ENCODE peak calls at places on chromosomes 6 and 20, in seven cellular contexts. W, Z, F, N, O, C and H are unnamed samples.

GRCh38 chr20:51525241-51526104 is 17.0 kb downstream of the NFATC2 start:
- DNase-seq in C (peak), O (no peak), F (peak), N (peak), Z (no peak), W (no peak), H (no peak)

GRCh38 chr6:91562955-91563354 is 976.1 kb upstream of the MAP3K7 start:
- DNase-seq in Z (no peak), N (no peak), W (no peak), F (no peak), C (no peak), O (no peak), H (no peak)

GRCh38 chr6:6984585-6985366 is 123.0 kb upstream of the RREB1 start:
- DNase-seq in N (no peak), O (no peak), C (no peak), Z (no peak), W (no peak), F (no peak), H (no peak)

GRCh38 chr6:82363368-82364086 is at the start of gene TPBG:
- DNase-seq in F (peak), C (peak), O (peak), N (peak), Z (no peak), W (peak), H (peak)

GRCh38 chr6:109008537-109008950 is 86.1 kb downstream of the SESN1 start:
- DNase-seq in F (no peak), Z (no peak), N (no peak), O (peak), W (no peak), C (no peak), H (peak)

GRCh38 chr6:22071655-22072054 is 225.2 kb downstream of the PRL start:
- DNase-seq in N (no peak), C (peak), O (peak), W (no peak), F (no peak), Z (no peak), H (peak)

GRCh38 chr20:61531553-61532345 is 279.7 kb downstream of the CDH4 start:
- DNase-seq in Z (no peak), C (no peak), O (no peak), F (no peak), N (no peak), W (no peak), H (peak)

GRCh38 chr6:36493859-36494258 is 51.1 kb downstream of the KCTD20 start:
- DNase-seq in F (no peak), W (no peak), C (no peak), O (peak), N (no peak), Z (no peak), H (peak)

GRCh38 chr20:24863356-24863755 is 85.7 kb upstream of the CST7 start:
- DNase-seq in C (no peak), O (peak), N (no peak), F (no peak), Z (no peak), W (peak), H (peak)

GRCh38 chr6:98044791-98045190 is 761.8 kb upstream of the MMS22L start:
- DNase-seq in O (no peak), N (no peak), C (no peak), F (no peak), Z (no peak), W (no peak), H (no peak)

GRCh38 chr6:130760006-130760405 is 67.2 kb upstream of the SMLR1 start:
- DNase-seq in O (peak), C (peak), W (no peak), F (no peak), Z (no peak), N (no peak), H (peak)

GRCh38 chr6:95203153-95203754 is 374.1 kb upstream of the MANEA start:
- DNase-seq in C (peak), O (peak), W (peak), N (peak), F (no peak), Z (no peak), H (peak)

DNA sequence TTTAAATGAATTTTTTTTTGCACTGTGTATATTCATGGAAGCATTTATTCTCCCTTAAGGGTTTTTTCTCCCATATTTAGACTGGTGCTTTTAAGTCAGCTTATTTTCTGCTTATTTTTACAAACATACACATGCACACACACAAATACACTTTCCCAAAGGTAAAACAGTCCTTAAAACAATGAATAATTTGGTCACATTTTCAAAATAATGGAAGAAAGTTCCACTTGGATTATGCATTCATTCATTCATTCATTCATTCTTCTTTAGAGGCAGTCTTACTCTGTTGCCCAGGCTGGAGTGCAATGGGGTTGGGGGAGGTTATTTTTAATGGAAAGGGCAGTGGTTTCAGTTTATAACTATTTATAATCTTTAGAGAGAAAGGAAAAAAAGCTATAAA is 69.8 kb downstream of the STXBP5 start:
- DNase-seq in Z (no peak), W (no peak), F (no peak), O (no peak), N (no peak), C (no peak), H (no peak)
- TF ChIP-seq CTCF in Z (no peak), W (no peak), F (no peak), O (no peak), N (no peak), C (no peak), H (no peak)

DNA sequence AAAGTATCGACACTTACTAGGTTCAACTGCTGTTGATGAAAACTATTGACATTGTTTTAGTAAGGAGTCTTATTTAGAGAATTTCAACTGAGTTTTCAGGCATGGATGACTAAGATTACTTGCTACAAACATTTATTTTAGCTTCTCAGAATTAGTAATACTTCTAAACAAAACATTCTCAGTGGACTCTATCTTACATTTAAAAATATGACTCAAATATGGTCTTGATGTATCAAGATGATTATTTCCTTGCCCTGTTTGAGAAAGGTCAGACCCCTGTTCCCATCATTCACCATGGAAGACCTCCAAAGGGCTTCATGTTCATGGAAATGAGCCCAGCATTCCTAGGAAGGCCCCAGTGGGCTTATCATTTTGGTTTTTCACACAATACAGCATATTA is 24.5 kb upstream of the TRPC4AP start:
- DNase-seq in Z (no peak), F (no peak), N (no peak), O (no peak), C (no peak), W (no peak), H (peak)
- TF ChIP-seq CTCF in Z (no peak), F (no peak), N (no peak), O (no peak), C (no peak), W (no peak), H (no peak)

GRCh38 chr20:63215101-63216040 is 560 bp downstream of the YTHDF1 start:
- DNase-seq in Z (no peak), W (no peak), C (peak), N (peak), F (no peak), O (peak), H (peak)
- TF ChIP-seq CTCF in Z (no peak), W (peak), C (peak), N (peak), F (no peak), O (peak), H (peak)

DNA sequence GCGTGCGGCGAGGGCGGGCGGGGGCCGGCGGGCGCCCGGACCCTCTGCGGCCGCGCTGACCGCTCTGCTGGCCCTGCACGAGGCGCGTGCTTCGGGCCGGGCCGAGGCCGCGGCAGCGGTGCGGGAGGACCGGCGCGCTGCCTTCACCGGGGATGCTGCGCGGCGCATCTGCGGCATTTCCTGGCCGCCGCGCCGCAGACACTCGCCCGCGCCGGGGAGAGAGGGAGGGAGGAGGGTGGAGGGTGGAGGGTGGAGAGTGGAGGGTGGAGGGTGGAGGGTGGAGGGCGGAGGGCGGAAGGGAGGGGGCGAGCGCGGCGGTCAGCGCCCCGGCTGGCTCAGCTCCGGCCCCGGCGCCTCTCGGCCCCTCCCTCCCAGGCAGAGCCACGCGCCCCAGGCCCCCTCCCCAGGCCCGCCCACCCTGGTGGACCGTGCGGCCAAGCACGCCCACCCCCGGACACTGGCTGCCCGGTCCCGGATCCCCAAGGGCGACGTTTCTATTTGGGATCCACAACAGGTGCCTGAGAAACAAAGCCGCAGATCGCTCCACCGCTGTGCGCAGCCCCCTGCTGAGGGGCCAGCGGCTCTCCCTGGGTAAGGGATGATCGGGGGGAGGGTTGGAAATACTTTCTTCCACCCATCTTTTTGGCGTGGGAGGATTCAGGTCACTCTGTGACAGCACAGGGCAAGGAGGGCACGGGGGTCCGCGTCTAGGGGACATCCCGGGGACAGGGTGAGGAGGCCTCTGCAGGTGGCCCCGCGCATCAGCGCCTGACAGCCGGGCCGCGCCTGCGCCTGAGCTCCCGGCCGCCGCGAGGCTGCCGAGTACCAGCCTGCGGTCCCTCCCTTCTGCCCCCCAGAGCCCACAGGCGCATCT is 111.2 kb upstream of the BEND6 start:
- DNase-seq in N (peak), Z (peak), W (no peak), O (peak), C (peak), F (peak), H (peak)
- TF ChIP-seq CTCF in N (peak), Z (no peak), W (peak), O (no peak), C (peak), F (peak), H (peak)

GRCh38 chr6:151550618-151551017 is 56.8 kb downstream of the CCDC170 start:
- DNase-seq in Z (no peak), N (no peak), W (no peak), O (no peak), F (no peak), C (no peak), H (no peak)

GRCh38 chr6:151548201-151548600 is 54.4 kb downstream of the CCDC170 start:
- DNase-seq in N (no peak), C (no peak), F (no peak), O (no peak), W (no peak), Z (no peak), H (no peak)

GRCh38 chr6:151544453-151544852 is 50.6 kb downstream of the CCDC170 start:
- DNase-seq in W (no peak), C (no peak), N (no peak), Z (no peak), F (no peak), O (no peak), H (no peak)

GRCh38 chr6:151549790-151550189 is 56.0 kb downstream of the CCDC170 start:
- DNase-seq in C (no peak), W (no peak), N (no peak), F (no peak), Z (no peak), O (no peak), H (no peak)

GRCh38 chr6:151546941-151547659 is 53.3 kb downstream of the CCDC170 start:
- DNase-seq in W (no peak), O (no peak), C (no peak), Z (no peak), F (no peak), N (no peak), H (no peak)
- TF ChIP-seq CTCF in W (no peak), O (no peak), C (no peak), Z (no peak), F (no peak), N (no peak), H (no peak)